ENCODE peak calls at places on chromosomes 1 and 21, in five cellular contexts. Z is tibial nerve, N is choroid plexus epithelial cell, H is IMR-90, Y is GM12865. W is an unnamed sample.

GRCh38 chr1:81158592-81158991 is 642.1 kb upstream of the ADGRL2 start:
- DNase-seq in H (peak), N (peak), Z (no peak), Y (no peak), W (peak)

GRCh38 chr1:56627636-56628039 is 17.5 kb upstream of the PRKAA2 start:
- DNase-seq in Z (no peak), Y (no peak), H (peak), N (peak), W (no peak)

GRCh38 chr1:43901562-43901961 is 32.0 kb upstream of the ARTN start:
- DNase-seq in Z (no peak), N (no peak), Y (no peak), H (no peak), W (no peak)

GRCh38 chr21:33101300-33102005 is 31.5 kb downstream of the OLIG1 start:
- DNase-seq in Y (peak), N (no peak), Z (no peak), H (no peak), W (no peak)

GRCh38 chr1:9900142-9901043 is 9.7 kb downstream of the CTNNBIP1 start:
- DNase-seq in Z (peak), N (no peak), H (no peak), Y (peak), W (no peak)

GRCh38 chr21:27700974-27701614 is 734.2 kb upstream of the ADAMTS5 start:
- DNase-seq in H (peak), N (peak), Y (peak), Z (peak), W (peak)

GRCh38 chr1:200336111-200336845 is 73.6 kb downstream of the ZNF281 start:
- DNase-seq in H (peak), N (peak), Z (no peak), Y (no peak), W (peak)

GRCh38 chr1:20948091-20948490 is 161.0 kb upstream of the HP1BP3 start:
- DNase-seq in Y (no peak), Z (no peak), H (no peak), N (no peak), W (no peak)

GRCh38 chr1:7300893-7301292 is 470.2 kb upstream of the VAMP3 start:
- DNase-seq in Y (no peak), Z (no peak), H (peak), N (peak), W (peak)

GRCh38 chr1:178192686-178193085 is 98.8 kb downstream of the RASAL2 start:
- DNase-seq in Z (peak), Y (no peak), N (peak), H (peak), W (peak)

GRCh38 chr1:13730751-13731482 is 30.9 kb downstream of the PRDM2 start:
- DNase-seq in N (peak), Y (peak), H (peak), Z (peak), W (no peak)

GRCh38 chr21:44436111-44436611 is 19.1 kb upstream of the LRRC3 start:
- DNase-seq in H (no peak), Z (no peak), Y (no peak), N (no peak), W (no peak)

GRCh38 chr1:18957136-18957521 is 653 bp upstream of the IFFO2 start:
- DNase-seq in N (no peak), H (no peak), Y (no peak), Z (no peak), W (no peak)

GRCh38 chr1:228989992-228990827 is 254.9 kb downstream of the RHOU start:
- DNase-seq in Z (peak), Y (no peak), N (peak), H (no peak), W (peak)

GRCh38 chr1:178945763-178946266 is 74.9 kb upstream of the ANGPTL1 start:
- DNase-seq in H (peak), Y (no peak), N (peak), Z (no peak), W (no peak)

GRCh38 chr1:35111106-35111505 is 31.9 kb downstream of the ZMYM1 start:
- DNase-seq in Z (no peak), N (peak), Y (no peak), H (peak), W (peak)

GRCh38 chr1:70043806-70044205 is 161.6 kb downstream of the LRRC40 start:
- DNase-seq in Z (no peak), H (peak), Y (no peak), N (peak), W (peak)

GRCh38 chr1:161499099-161500078 is 5.9 kb upstream of the FCGR2A start:
- DNase-seq in Y (peak), N (no peak), Z (peak), H (no peak), W (peak)

GRCh38 chr1:52032785-52033131 is 852 bp downstream of the KTI12 start:
- DNase-seq in H (peak), N (peak), Y (peak), Z (peak), W (peak)

GRCh38 chr21:16196521-16197208 is 466.9 kb downstream of the USP25 start:
- DNase-seq in Z (no peak), H (no peak), N (peak), Y (no peak), W (peak)

GRCh38 chr1:9242338-9242969 is 7.9 kb downstream of the H6PD start:
- DNase-seq in H (no peak), Y (no peak), N (peak), Z (peak), W (no peak)

GRCh38 chr1:41917835-41918449 is 780 bp downstream of the HIVEP3 start:
- DNase-seq in Z (no peak), N (no peak), Y (peak), H (peak), W (peak)

GRCh38 chr1:84687703-84688460 is 2.4 kb downstream of the SSX2IP start:
- DNase-seq in N (no peak), H (peak), Y (no peak), Z (no peak), W (peak)

GRCh38 chr1:220877348-220878095 is 1.7 kb upstream of the HLX start:
- DNase-seq in Z (no peak), N (no peak), H (no peak), Y (no peak), W (no peak)

GRCh38 chr1:212288614-212289013 is 3.4 kb downstream of the PPP2R5A start:
- DNase-seq in Z (no peak), Y (no peak), N (peak), H (peak), W (peak)

GRCh38 chr21:46048926-46049889 is 48.7 kb upstream of the COL6A2 start:
- DNase-seq in H (peak), N (peak), Z (peak), Y (no peak), W (peak)

GRCh38 chr1:178126261-178126660 is 32.4 kb downstream of the RASAL2 start:
- DNase-seq in N (no peak), Y (no peak), H (no peak), Z (no peak), W (peak)

GRCh38 chr1:248406721-248407692 is 4.2 kb downstream of the OR2T1 start:
- DNase-seq in N (no peak), Z (no peak), H (no peak), Y (no peak), W (no peak)

GRCh38 chr1:42148166-42148565 is 5.0 kb upstream of the GUCA2B start:
- DNase-seq in H (no peak), N (no peak), Z (no peak), Y (no peak), W (no peak)

GRCh38 chr1:156939786-156940334 is 19.4 kb downstream of the LRRC71 start:
- DNase-seq in N (no peak), Y (no peak), H (no peak), Z (no peak), W (no peak)

GRCh38 chr1:9600861-9601834 is 12.4 kb downstream of the TMEM201 start:
- DNase-seq in Z (no peak), N (no peak), H (no peak), Y (no peak), W (no peak)

GRCh38 chr1:156540955-156541354 is 31.4 kb downstream of the IQGAP3 start:
- DNase-seq in Z (no peak), Y (no peak), N (no peak), H (peak), W (peak)

GRCh38 chr1:94237291-94238226 is at the start of gene ARHGAP29:
- DNase-seq in N (peak), Z (peak), H (peak), Y (peak), W (peak)

GRCh38 chr1:94243665-94244064 is 6.3 kb upstream of the ARHGAP29 start:
- DNase-seq in N (no peak), Y (no peak), Z (no peak), H (no peak), W (no peak)

GRCh38 chr1:94244816-94245215 is 7.4 kb upstream of the ARHGAP29 start:
- DNase-seq in N (no peak), Y (no peak), Z (no peak), H (no peak), W (no peak)

GRCh38 chr1:94239796-94240195 is 2.4 kb upstream of the ARHGAP29 start:
- DNase-seq in N (no peak), H (peak), Y (no peak), Z (no peak), W (peak)

DNA sequence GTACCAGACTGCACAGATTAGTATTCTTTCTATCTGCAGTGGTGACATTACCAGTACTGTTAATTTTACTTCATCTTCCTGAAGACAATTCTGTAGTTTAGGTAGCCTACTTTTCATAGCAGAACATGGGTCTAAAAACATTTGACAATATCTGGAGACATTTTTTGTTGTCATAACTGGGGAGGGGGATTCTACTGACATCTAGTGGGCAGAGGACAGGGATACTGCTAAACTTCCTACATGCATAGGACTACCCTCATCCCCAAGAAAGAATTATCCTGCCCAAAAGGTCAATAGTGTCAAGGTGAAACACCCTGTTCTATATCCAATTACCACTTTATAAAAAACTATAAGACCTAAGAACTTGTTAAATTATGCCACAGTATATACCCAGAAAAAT is 3.4 kb upstream of the ARHGAP29 start:
- DNase-seq in Y (no peak), Z (no peak), H (peak), N (peak), W (no peak)
- TF ChIP-seq CTCF in Y (peak), Z (no peak), H (peak), N (peak), W (peak)

DNA sequence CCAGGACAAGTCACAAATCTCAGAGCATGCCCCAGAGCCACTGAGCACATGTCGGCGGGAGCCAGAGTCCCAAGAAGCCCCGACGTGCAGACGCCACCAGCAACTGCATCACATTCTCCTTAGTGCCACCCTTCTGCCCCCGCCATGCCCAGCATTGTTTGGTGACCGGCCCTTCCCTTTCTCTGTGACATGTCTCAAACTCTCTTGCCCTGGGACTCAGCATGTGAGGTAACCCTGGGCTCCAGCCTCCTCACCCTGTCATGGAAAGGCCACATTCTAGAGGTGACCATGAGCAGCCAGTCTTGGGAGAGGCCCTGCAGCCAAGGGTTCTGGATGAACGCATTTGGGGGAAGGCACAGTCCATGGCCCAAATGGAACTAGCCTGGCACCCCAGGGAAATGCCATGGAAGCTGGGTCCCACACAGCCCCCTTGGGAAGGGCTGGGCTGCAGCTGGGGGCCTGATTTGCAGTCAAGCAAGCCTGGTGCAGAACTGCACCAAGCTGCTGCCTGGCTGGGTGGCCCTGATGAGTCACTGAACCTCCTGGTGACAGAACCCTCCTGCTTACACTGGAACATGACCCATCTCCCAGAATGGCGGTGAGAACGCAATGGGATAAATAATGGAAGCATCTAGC is 94.4 kb downstream of the ITPKB start:
- DNase-seq in N (no peak), H (peak), Z (no peak), Y (no peak), W (no peak)
- H3K4me3 ChIP-seq in N (no peak), H (no peak), Z (no peak), Y (no peak), W (no peak)

DNA sequence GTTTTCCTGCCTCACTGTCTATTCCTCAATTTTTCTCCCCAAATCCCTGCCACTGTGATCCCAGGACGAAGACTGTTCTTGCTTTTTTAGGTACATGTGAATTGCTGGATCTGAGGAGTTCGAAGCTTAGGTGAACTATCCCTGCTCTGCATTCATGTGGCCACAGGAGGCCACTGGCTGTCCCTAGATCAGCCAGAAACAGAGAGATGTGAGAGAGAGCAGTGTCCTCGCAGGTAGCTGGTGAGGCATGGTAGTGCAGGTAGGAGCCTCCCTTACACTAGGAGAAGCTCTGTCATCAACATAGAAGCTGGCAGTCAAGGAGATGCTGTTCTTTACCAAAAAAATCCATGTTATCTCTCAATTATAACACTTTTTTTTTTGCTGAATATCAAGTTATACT is 71.5 kb downstream of the USP24 start:
- DNase-seq in N (no peak), Z (no peak), Y (peak), H (no peak), W (no peak)
- TF ChIP-seq CTCF in N (peak), Z (no peak), Y (peak), H (no peak), W (no peak)

DNA sequence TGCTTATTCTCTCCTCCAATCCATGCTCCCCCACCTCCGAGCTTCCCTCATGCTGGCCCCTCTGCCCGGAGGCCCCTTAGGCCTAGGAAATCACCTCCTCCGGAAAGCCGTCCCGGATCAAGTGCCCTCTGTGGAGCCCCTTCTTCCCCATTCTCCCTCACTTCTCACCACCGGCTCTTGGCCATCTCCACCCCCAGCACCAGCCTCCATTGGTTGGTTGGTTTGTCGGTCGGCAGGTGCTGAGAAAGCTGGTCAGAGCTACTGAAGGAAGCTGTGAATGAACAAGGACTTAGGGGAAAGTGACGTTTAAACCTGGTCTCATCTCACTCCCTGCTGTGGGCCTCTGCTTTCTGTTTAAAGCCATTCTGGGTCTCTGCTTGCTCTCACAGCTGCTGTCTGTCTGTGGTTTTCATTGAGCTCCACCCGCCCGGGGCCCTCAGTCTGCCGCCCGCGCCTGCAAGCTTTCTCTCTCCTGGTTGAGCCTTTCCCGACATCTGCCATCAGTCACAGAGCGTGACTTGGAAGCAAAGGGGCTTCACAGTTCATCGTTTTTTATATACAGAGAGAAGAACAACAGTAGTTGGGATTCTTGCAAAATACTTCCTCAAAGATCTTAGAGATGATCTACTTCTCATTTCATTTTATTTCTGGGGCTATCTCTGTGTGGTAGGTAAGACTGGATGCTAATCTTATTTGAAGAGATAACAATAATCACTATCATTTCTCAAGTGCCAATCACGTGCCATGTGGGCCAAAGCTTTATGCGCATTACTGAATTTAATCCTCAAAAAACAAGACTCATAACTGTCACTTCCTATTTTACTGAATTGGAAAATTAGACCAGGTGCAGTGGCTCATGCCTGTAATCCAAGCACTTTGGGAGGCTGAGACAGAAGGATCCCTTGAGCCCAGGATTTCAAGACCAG is 122.0 kb downstream of the KCNN3 start:
- DNase-seq in H (no peak), Z (no peak), Y (peak), N (peak), W (no peak)
- H3K4me3 ChIP-seq in H (no peak), Z (no peak), Y (no peak), N (no peak), W (no peak)

GRCh38 chr1:215523128-215523861 is 43.8 kb upstream of the KCTD3 start:
- DNase-seq in H (peak), Y (no peak), Z (no peak), N (peak), W (peak)

GRCh38 chr1:215521279-215521678 is 45.8 kb upstream of the KCTD3 start:
- DNase-seq in Y (no peak), H (no peak), Z (no peak), N (no peak), W (no peak)

GRCh38 chr1:215518594-215518993 is 48.5 kb upstream of the KCTD3 start:
- DNase-seq in Y (no peak), Z (no peak), H (no peak), N (no peak), W (no peak)

DNA sequence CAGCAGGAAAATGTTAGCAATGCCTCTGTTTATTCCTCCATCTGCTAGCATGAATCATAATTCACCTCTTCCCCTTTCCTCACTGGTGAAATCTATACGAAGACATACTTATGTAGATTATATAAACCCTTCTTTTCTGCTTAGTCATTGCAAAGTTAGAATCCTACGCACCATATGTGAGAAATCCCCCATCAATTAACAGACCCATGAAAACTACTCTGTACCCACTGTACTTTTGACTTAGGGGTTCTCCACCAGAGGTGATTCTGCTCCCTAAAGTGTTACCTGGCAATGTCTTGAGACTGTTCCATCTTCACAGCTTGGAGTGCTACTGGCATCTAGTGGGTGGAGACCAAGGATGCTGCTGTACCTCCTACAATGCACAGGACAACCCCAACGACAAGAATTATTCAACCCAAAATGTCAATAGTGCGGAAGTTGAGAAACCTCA is 49.6 kb upstream of the KCTD3 start:
- DNase-seq in Z (no peak), N (peak), H (peak), Y (no peak), W (peak)
- TF ChIP-seq CTCF in Z (no peak), N (peak), H (peak), Y (no peak), W (peak)

GRCh38 chr1:29238601-29238964 is 2.3 kb downstream of the PTPRU start:
- DNase-seq in Z (no peak), N (no peak), H (no peak), Y (no peak), W (no peak)
- H3K4me3 ChIP-seq in Z (peak), N (peak), H (no peak), Y (no peak), W (peak)

GRCh38 chr1:208737922-208738321 is 493.7 kb upstream of the PLXNA2 start:
- DNase-seq in Y (peak), Z (no peak), N (no peak), H (no peak), W (no peak)
- TF ChIP-seq CTCF in Y (peak), Z (no peak), N (no peak), H (no peak), W (no peak)

DNA sequence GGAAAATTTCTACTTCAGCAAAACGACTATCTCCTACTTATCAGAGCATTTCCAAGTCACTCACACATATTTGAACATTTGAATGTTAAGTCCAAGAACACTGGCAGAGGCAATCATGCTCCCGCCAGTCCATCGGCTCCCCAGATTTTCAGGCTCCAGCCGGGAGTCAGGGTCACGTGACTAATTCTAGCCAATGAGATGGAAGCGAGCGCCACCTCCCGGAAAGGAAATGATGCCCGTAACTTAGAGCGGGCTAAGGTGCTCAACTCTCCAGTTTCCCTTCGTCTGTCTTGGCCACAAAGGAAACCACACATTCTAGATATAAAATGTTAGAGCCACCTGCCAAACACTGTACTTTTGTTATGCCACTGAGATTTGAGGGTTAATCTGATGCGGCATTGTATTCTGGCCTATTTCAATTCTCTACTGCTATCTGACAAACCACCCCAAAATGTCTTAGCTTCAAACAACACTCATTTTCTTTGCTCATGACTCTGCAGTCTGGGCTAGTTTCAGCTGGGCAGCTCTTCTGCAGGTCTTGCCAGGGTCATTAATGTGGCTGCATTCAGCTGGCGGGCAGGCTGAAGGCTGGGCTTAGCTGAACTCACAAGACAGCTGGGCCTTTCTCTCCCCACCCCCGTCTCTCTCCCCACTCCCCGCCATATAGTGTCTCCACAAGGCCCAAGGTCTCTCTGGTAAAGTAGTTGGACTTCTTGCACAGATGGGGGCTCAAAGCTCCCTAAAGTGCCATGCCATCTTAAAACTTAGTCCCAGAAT is 16.5 kb upstream of the LHX4 start:
- DNase-seq in H (no peak), Z (no peak), N (no peak), Y (peak), W (peak)
- H3K4me3 ChIP-seq in H (no peak), Z (no peak), N (no peak), Y (no peak), W (no peak)

W was measured in cardiac fibroblast.